ENCODE peak calls at places on chromosomes 7 and 10, in four cellular contexts. J is HepG2, A is mesendoderm, R is GM23248. Q is an unnamed sample. For H3K79me2, the result is how much of the 10 kb centered on the place peaks cover.

GRCh38 chr7:69439040-69439439 is 159.2 kb upstream of the AUTS2 start:
- DNase-seq in J (no peak), A (no peak), R (no peak), Q (no peak)

GRCh38 chr7:102288285-102288930 is 1.7 kb downstream of the SH2B2 start:
- DNase-seq in J (no peak), A (peak), R (peak), Q (peak)

GRCh38 chr7:28575241-28575643 is 162.9 kb downstream of the CREB5 start:
- DNase-seq in J (no peak), A (peak), R (peak), Q (no peak)

GRCh38 chr10:32445036-32445435 is 904 bp upstream of the CCDC7 start:
- DNase-seq in J (no peak), A (no peak), R (peak), Q (no peak)

GRCh38 chr7:44087914-44088838 is 5.8 kb upstream of the POLM start:
- DNase-seq in J (no peak), A (no peak), R (peak), Q (no peak)

GRCh38 chr7:83301416-83301815 is 138.7 kb upstream of the PCLO start:
- DNase-seq in J (no peak), A (no peak), R (peak), Q (no peak)

GRCh38 chr7:2959828-2960599 is 83.7 kb downstream of the CARD11 start:
- DNase-seq in J (no peak), A (no peak), R (no peak), Q (no peak)

GRCh38 chr7:24715661-24716479 is 41.4 kb downstream of the GSDME start:
- DNase-seq in J (peak), A (peak), R (peak), Q (peak)

GRCh38 chr7:132343196-132343595 is 233.1 kb downstream of the PLXNA4 start:
- DNase-seq in J (no peak), A (no peak), R (no peak), Q (no peak)

GRCh38 chr7:33909312-33909711 is 4.0 kb downstream of the BMPER start:
- DNase-seq in J (no peak), A (no peak), R (no peak), Q (no peak)

GRCh38 chr7:112138453-112138852 is 67.7 kb downstream of the DOCK4 start:
- DNase-seq in J (no peak), A (no peak), R (no peak), Q (no peak)

GRCh38 chr7:8365499-8366110 is 67.8 kb upstream of the NXPH1 start:
- DNase-seq in J (peak), A (peak), R (peak), Q (peak)

GRCh38 chr10:100174699-100175677 is 10.8 kb downstream of the ERLIN1 start:
- DNase-seq in J (no peak), A (no peak), R (no peak), Q (no peak)

GRCh38 chr10:92792661-92793060 is 55.7 kb upstream of the EXOC6 start:
- DNase-seq in J (no peak), A (no peak), R (no peak), Q (no peak)

GRCh38 chr7:105743351-105743812 is 133.0 kb downstream of the ATXN7L1 start:
- DNase-seq in J (no peak), A (peak), R (no peak), Q (peak)
- H3K27ac ChIP-seq in J (no peak), A (no peak), R (no peak), Q (no peak)

DNA sequence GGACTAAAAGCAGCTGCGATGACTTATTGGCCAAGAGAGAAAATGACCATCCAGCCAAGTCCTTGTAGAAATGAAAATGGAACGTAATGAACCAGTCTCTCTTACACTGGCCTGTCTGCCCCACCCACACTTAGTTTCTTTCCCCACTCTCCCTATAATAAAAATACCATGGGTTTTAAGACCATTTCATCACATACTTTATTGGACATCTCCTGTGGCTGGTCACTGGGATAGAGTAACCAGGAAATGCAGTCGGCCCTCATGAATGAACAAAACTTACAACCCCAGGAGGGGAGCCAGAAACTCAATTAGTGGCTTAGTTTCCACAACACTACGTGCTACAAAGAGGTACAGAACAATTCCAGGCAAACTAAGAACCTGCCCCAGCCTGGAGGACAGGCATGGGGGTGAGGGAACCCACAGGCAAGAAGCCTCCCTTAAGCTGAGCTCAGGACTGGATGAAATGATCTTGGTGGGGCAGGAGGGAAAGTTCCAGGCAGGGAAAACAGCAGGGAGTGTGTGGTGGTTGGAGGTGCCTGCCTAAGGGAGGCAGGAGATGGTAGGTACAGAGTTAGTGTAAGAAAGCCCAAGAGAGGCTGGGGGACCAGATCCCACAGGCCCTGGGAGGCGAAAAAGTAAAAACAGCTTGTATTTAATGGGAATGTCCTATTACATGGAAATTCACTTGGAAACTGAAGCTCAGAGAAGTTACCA is 29.6 kb downstream of the MKI67 start:
- DNase-seq in J (no peak), A (no peak), R (peak), Q (no peak)
- H3K79me2 ChIP-seq in J (under half), A (under half), R (under half), Q (under half)

GRCh38 chr7:19017374-19017773 is 100.1 kb downstream of the TWIST1 start:
- DNase-seq in J (no peak), A (no peak), R (no peak), Q (no peak)
- H3K4me2 ChIP-seq in J (no peak), A (no peak), R (no peak), Q (no peak)

DNA sequence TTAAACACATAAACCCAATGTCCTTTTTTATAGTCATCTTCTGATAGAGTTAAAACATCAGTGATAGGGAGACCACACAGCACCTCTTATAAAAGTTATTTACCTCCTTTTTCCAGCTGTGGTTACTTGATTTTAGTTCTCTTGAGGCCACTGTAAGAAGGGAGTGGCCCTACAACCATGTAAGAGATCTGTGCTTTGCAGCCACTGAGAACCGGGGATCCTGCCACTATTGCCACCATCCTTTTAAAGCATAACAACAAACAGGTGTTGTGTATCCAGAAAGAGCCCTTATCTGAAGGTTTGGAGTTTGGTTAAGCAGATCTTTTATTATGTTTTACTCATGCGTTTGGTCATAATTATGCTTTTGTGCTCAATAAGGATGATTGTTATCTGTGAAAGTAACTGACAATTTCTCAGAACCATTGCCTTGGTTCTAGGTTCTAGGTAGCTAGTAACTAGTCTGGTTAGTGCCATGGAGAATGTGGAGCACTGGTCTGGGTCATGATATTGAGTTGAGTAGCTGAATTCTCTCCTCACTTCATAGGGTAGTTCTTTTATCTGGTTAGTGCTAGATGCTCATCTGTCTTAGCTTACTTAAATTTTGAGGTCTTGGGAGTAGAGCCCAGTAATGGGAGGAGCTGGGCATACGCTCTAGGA is 56.5 kb downstream of the ST7 start:
- DNase-seq in J (no peak), A (no peak), R (no peak), Q (no peak)
- H3K27ac ChIP-seq in J (no peak), A (no peak), R (peak), Q (no peak)

GRCh38 chr10:79267449-79267848 is 79.8 kb upstream of the PPIF start:
- DNase-seq in J (no peak), A (peak), R (no peak), Q (no peak)

GRCh38 chr10:79268717-79269116 is 78.6 kb upstream of the PPIF start:
- DNase-seq in J (no peak), A (no peak), R (peak), Q (no peak)

GRCh38 chr10:79266543-79267312 is 80.5 kb upstream of the PPIF start:
- DNase-seq in J (no peak), A (no peak), R (peak), Q (no peak)

GRCh38 chr10:79269443-79269842 is 77.8 kb upstream of the PPIF start:
- DNase-seq in J (no peak), A (no peak), R (no peak), Q (peak)

DNA sequence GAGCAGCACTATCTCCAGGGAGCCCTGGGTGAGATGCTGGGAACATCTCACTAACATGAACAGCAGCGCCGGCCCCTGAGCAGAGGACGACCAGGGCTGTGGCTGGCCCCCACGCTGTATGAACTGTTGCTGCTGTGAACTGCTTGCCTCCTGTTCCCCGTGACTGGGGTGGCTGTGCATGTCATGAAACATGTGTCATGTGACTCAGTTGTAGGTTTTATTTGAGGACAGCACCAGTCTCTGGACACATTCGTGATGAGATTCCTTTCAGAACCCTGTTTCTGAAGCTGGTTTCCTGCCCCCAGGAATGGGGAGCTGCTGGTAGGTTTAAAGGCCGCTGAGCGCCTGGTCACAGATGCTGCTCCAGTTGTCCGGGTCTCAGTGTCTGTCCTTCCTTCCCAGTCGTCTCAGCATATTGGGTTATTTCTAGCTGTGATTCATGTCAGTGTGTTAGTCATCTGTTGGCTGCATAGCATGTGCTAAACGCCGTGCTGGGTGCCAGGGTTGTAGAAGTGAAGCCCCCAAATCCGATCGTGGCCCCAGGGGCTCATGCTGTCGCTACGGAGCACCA is 79.1 kb upstream of the PPIF start:
- DNase-seq in J (no peak), A (no peak), R (peak), Q (no peak)
- H3K79me2 ChIP-seq in J (under half), A (under half), R (half or more), Q (under half)

GRCh38 chr7:141290365-141290764 is 216.5 kb downstream of the TMEM178B start:
- DNase-seq in J (no peak), A (no peak), R (no peak), Q (no peak)

GRCh38 chr7:141290951-141291350 is 217.1 kb downstream of the TMEM178B start:
- DNase-seq in J (no peak), A (no peak), R (no peak), Q (no peak)

GRCh38 chr7:141286522-141286921 is 212.7 kb downstream of the TMEM178B start:
- DNase-seq in J (no peak), A (no peak), R (no peak), Q (no peak)

GRCh38 chr7:141288626-141289025 is 214.8 kb downstream of the TMEM178B start:
- DNase-seq in J (no peak), A (no peak), R (no peak), Q (no peak)

GRCh38 chr7:141287936-141288335 is 214.1 kb downstream of the TMEM178B start:
- DNase-seq in J (no peak), A (no peak), R (no peak), Q (no peak)
- H3K4me2 ChIP-seq in J (no peak), A (no peak), R (no peak), Q (no peak)

DNA sequence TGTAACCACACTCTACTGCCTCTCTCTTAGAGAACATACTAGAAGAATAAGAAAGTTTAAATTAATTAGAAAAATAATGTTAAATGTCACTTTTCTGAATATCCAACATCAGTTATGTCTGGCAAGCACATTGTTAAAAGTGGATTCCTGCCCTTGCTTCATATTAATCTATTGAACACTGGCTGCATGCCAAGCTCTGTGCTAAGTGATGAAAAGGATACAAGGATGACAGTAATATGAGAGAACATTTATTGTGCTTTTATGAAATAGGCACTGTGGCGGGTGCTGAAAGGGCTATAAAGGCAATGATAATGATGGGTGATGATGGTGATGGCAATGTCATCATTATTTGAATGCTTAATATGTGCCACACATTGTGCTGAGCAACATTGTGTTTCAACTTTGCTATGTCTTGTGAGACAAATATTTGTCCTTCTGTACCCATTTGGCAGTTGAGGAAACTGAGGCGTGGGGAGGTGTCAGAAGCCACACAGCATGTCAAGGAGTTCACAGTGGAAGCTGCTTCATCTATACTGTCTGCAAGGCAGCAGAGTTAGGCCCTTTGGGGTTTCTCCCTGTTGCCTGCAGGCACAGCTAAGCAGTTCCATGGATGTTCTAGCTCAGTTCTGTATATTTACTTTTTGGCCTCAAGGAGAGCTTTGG is 64.2 kb upstream of the RAPGEF5 start:
- DNase-seq in J (no peak), A (no peak), R (no peak), Q (no peak)
- H3K27ac ChIP-seq in J (no peak), A (no peak), R (no peak), Q (no peak)

GRCh38 chr10:77111611-77112550 is 525.7 kb downstream of the KCNMA1 start:
- DNase-seq in J (peak), A (peak), R (peak), Q (peak)
- H3K79me2 ChIP-seq in J (under half), A (under half), R (under half), Q (under half)

DNA sequence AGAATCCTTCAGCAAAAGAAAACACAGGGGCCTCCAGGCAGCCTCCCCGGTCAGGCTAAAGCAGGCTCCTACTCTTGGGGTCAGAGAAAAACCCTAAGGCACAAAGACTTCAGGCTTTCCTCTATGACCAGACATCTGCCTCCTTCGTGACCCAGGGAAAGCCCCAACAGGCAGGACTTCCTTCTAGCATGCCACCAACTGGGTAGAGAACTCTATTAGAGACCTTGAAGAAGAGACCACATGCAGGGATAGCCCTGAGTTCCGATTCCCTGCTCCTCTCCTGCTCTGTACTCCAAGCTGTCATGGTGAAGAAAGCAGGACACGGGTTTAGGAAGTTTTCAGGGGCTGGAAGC is 1.3 kb downstream of the TRPV6 start:
- DNase-seq in J (no peak), A (no peak), R (no peak), Q (no peak)
- H3K4me2 ChIP-seq in J (no peak), A (no peak), R (no peak), Q (no peak)

DNA sequence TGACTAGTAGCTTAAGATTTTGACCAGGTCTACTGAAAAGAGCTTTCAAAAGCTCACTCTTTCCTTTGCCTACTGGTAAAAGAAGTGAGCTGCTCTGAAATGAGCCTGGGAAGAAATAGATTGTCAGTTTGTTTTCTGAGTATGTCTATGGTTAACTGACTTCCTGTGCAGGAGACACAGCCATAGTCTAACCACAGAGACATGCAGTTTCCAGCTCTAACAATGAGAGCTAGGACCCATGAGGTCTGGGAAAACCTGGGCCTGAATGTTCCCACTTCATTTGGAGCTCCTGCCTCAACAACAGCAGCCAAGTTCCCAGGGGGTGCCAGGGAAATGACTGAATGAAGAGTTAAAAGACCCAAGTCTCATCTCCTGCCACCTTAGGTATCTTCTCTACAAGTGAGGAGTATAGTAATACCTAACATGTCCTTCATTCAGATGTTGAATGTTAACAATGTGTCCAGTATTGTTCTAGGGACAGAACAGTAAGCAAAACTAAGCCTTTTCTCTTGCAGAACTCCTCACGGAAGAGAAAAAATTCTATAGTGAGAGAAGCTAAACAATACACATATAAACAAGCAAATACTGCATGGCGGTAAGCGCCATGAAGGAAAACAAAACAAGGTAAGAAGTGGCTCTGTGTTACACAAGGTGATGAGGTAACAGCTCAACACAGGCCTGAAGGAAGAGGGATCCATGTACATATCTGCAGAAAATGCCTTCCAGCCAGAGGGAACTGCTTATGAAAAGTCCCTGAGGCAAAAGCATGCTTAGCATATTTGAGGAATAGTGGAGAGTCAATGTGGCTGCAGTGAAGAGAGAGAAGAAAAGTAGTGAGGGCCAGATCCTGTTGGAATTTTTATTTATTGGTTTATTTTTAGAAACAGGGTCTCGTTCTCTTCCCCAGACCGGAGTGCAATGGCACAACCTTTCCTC is 26.4 kb upstream of the ANKRD1 start:
- DNase-seq in J (no peak), A (no peak), R (peak), Q (no peak)
- H3K27ac ChIP-seq in J (no peak), A (no peak), R (no peak), Q (no peak)

Q was measured in neural progenitor cell.